ENCODE peak calls at places on chromosomes 12 and 14, in seven cellular contexts. B, N, T, C, K, D and Z are unnamed samples.

GRCh38 chr12:101695698-101696097 is 1.7 kb upstream of the CHPT1 start:
- DNase-seq in B (no peak), N (peak; percentile 64), T (no peak), C (no peak), K (no peak), D (no peak), Z (no peak)

GRCh38 chr12:101021911-101022388 is 188.1 kb downstream of the SLC5A8 start:
- DNase-seq in B (no peak), N (peak; percentile 79), T (peak; percentile 56), C (no peak), K (no peak), D (no peak), Z (no peak)

GRCh38 chr14:95863295-95863694 is 13.3 kb upstream of the TUNAR start:
- DNase-seq in B (no peak), N (no peak), T (no peak), C (no peak), K (no peak), D (no peak), Z (no peak)

GRCh38 chr12:12327802-12328201 is 22.2 kb downstream of the MANSC1 start:
- DNase-seq in B (no peak), N (peak; percentile 29), T (peak; percentile 87), C (peak; percentile 71), K (no peak), D (no peak), Z (no peak)

GRCh38 chr12:57487055-57487596 is 742 bp upstream of the MARS1 start:
- DNase-seq in B (no peak), N (no peak), T (no peak), C (no peak), K (no peak), D (no peak), Z (no peak)

GRCh38 chr14:22563987-22564386 is 25.0 kb downstream of the DAD1 start:
- DNase-seq in B (no peak), N (no peak), T (no peak), C (no peak), K (no peak), D (no peak), Z (no peak)

GRCh38 chr12:107349008-107349747 is 255.8 kb upstream of the CRY1 start:
- DNase-seq in B (no peak), N (peak; percentile 98), T (peak; percentile 89), C (no peak), K (no peak), D (no peak), Z (no peak)

GRCh38 chr12:81146228-81147225 is 68.6 kb downstream of the ACSS3 start:
- DNase-seq in B (no peak), N (no peak), T (no peak), C (no peak), K (no peak), D (no peak), Z (no peak)

GRCh38 chr14:75522224-75522764 is at the start of gene BATF:
- DNase-seq in B (no peak), N (no peak), T (no peak), C (no peak), K (peak; percentile 68), D (peak; percentile 52), Z (peak; percentile 68)

GRCh38 chr14:52124791-52125661 is 56.2 kb upstream of the NID2 start:
- DNase-seq in B (no peak), N (peak; percentile 21), T (peak; percentile 79), C (no peak), K (no peak), D (no peak), Z (no peak)
- H3K4me3 ChIP-seq in B (no peak overlapping the region), N (no peak overlapping the region), T (no peak overlapping the region), C (no peak overlapping the region), K (no peak overlapping the region), D (no peak overlapping the region), Z (no peak overlapping the region)

GRCh38 chr14:104752338-104752734 is 611 bp upstream of the SIVA1 start:
- DNase-seq in B (no peak), N (no peak), T (no peak), C (no peak), K (no peak), D (peak; percentile 13), Z (no peak)

GRCh38 chr14:104754213-104754851 is 1.4 kb downstream of the SIVA1 start:
- DNase-seq in B (no peak), N (no peak), T (no peak), C (no peak), K (no peak), D (no peak), Z (no peak)

GRCh38 chr14:104752735-104753527 is at the start of gene SIVA1:
- DNase-seq in B (peak; percentile 98), N (peak; percentile 99), T (peak; percentile 100), C (peak; percentile 99), K (peak; percentile 100), D (peak; percentile 99), Z (peak; percentile 99)

GRCh38 chr14:104751539-104752337 is 1.2 kb upstream of the SIVA1 start:
- DNase-seq in B (no peak), N (no peak), T (no peak), C (no peak), K (no peak), D (no peak), Z (no peak)

GRCh38 chr14:104753528-104754212 is 723 bp downstream of the SIVA1 start:
- DNase-seq in B (no peak), N (peak; percentile 38), T (no peak), C (no peak), K (no peak), D (no peak), Z (no peak)
- H3K27ac ChIP-seq in B (peak overlapping the region; percentile 84), N (peak overlapping the region; percentile 63), T (peak overlapping the region; percentile 4), C (peak overlapping the region; percentile 80), K (peak overlapping the region; percentile 97), D (peak overlapping the region; percentile 91), Z (peak overlapping the region; percentile 84)

GRCh38 chr12:105233045-105233905 is 2.7 kb downstream of the APPL2 start:
- DNase-seq in B (no peak), N (no peak), T (peak; percentile 44), C (no peak), K (no peak), D (no peak), Z (no peak)
- H3K4me3 ChIP-seq in B (peak overlapping the region; percentile 97), N (no peak overlapping the region), T (no peak overlapping the region), C (no peak overlapping the region), K (peak overlapping the region; percentile 74), D (no peak overlapping the region), Z (no peak overlapping the region)

DNA sequence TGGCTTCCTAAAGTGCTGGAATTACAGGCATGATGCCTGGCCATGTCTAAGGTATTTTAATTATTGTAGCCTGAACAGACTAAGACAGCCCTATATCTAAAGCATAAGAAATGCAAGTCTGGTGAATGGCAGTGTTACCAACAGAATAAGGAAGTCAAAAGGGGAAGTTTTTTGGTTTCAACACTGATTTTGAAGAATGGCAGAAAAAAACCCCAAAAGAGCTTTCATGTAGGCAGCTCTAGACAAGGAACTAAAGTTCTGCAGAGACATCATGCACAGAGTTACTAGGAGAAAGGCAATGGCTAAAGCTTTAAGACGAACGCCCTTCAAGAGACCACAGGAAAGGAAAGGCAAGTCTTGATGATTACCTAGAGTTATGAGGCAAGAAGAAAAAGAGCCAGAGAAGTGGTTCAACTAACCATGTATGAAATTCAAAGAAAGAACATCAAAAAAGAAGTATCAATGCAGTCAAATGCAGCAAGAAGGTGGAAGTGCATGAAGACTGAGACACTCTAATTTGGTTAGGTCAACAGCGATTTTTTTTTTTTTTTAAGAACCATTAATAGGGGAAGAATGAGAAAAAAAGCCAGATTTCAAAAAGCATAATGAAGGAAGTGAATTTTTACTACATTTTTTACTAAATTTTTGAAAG is 50.8 kb downstream of the RPS6KA5 start:
- DNase-seq in B (no peak), N (no peak), T (no peak), C (no peak), K (no peak), D (no peak), Z (no peak)
- H3K27ac ChIP-seq in B (no peak overlapping the region), N (no peak overlapping the region), T (no peak overlapping the region), C (no peak overlapping the region), K (peak overlapping the region; percentile 43), D (no peak overlapping the region), Z (no peak overlapping the region)

GRCh38 chr14:37597538-37598084 is 2.2 kb downstream of the TTC6 start:
- DNase-seq in B (no peak), N (no peak), T (peak; percentile 76), C (no peak), K (peak; percentile 77), D (no peak), Z (no peak)

GRCh38 chr14:37595809-37596595 is 573 bp downstream of the TTC6 start:
- DNase-seq in B (no peak), N (peak; percentile 97), T (peak; percentile 70), C (no peak), K (peak; percentile 91), D (no peak), Z (peak; percentile 13)

GRCh38 chr14:37594916-37595808 is at the start of the genes FOXA1 and TTC6:
- DNase-seq in B (no peak), N (peak; percentile 51), T (peak; percentile 65), C (peak; percentile 48), K (peak; percentile 88), D (no peak), Z (no peak)

GRCh38 chr14:37598085-37598972 is 2.9 kb downstream of the TTC6 start:
- DNase-seq in B (no peak), N (no peak), T (no peak), C (no peak), K (peak; percentile 90), D (no peak), Z (no peak)

GRCh38 chr14:37596790-37597189 is 1.4 kb downstream of the TTC6 start:
- DNase-seq in B (no peak), N (no peak), T (no peak), C (no peak), K (no peak), D (no peak), Z (no peak)
- H3K4me3 ChIP-seq in B (no peak overlapping the region), N (no peak overlapping the region), T (no peak overlapping the region), C (no peak overlapping the region), K (peak overlapping the region; percentile 46), D (no peak overlapping the region), Z (no peak overlapping the region)